ENCODE peak calls at places on chromosomes 4 and X, in ten cellular contexts. D is fibroblast of mammary gland, M is GM10248, O is B cell, N is BJ, U is lower lobe of right lung, G is Calu3, Q is right atrium auricular region, C is osteocyte, S is suprapubic skin. W is an unnamed sample.

GRCh38 chr4:90456891-90457290 is 329.7 kb downstream of the CCSER1 start:
- DNase-seq in D (no peak), M (no peak), O (no peak), N (no peak), U (no peak), G (no peak), Q (no peak), C (no peak), S (no peak), W (no peak)

GRCh38 chr4:54082168-54082567 is 17.8 kb upstream of the CHIC2 start:
- DNase-seq in D (peak; percentile 100), M (no peak), O (no peak), N (peak; percentile 96), U (no peak), G (peak; percentile 65), Q (no peak), C (peak; percentile 92), S (no peak), W (peak; percentile 97)

GRCh38 chrX:39519213-39519544 is 578.6 kb downstream of the BCOR start:
- DNase-seq in D (peak; percentile 25), M (no peak), O (no peak), N (no peak), U (no peak), G (no peak), Q (no peak), C (no peak), S (no peak), W (no peak)

GRCh38 chr4:57156242-57156990 is 46.2 kb upstream of the IGFBP7 start:
- DNase-seq in D (no peak), M (no peak), O (no peak), N (no peak), U (no peak), G (no peak), Q (no peak), C (no peak), S (no peak), W (no peak)

GRCh38 chrX:20378291-20378920 is 111.7 kb upstream of the RPS6KA3 start:
- DNase-seq in D (peak; percentile 27), M (peak; percentile 7), O (no peak), N (no peak), U (no peak), G (peak; percentile 52), Q (no peak), C (no peak), S (no peak), W (no peak)

GRCh38 chr4:145791988-145792387 is 112.0 kb downstream of the C4orf51 start:
- DNase-seq in D (no peak), M (no peak), O (no peak), N (no peak), U (no peak), G (no peak), Q (no peak), C (no peak), S (no peak), W (no peak)

GRCh38 chr4:168765726-168766125 is 244.3 kb downstream of the CBR4 start:
- DNase-seq in D (peak; percentile 83), M (no peak), O (no peak), N (no peak), U (no peak), G (peak; percentile 27), Q (peak; percentile 76), C (no peak), S (peak; percentile 71), W (peak; percentile 56)

GRCh38 chrX:46903458-46904242 is 8.6 kb upstream of the JADE3 start:
- DNase-seq in D (peak; percentile 65), M (peak; percentile 64), O (peak; percentile 76), N (no peak), U (peak; percentile 82), G (peak; percentile 84), Q (peak; percentile 70), C (peak; percentile 91), S (peak; percentile 76), W (peak; percentile 16)

GRCh38 chr4:111595456-111595855 is 549.8 kb upstream of the FAM241A start:
- DNase-seq in D (no peak), M (no peak), O (no peak), N (no peak), U (no peak), G (no peak), Q (no peak), C (no peak), S (no peak), W (no peak)

GRCh38 chr4:81724925-81725329 is 253.2 kb upstream of the RASGEF1B start:
- DNase-seq in D (peak; percentile 2), M (peak; percentile 19), O (peak; percentile 35), N (no peak), U (peak; percentile 73), G (peak; percentile 38), Q (peak; percentile 84), C (no peak), S (peak; percentile 81), W (no peak)

GRCh38 chr4:108324450-108324849 is 155.7 kb upstream of the LEF1 start:
- DNase-seq in D (no peak), M (no peak), O (no peak), N (no peak), U (no peak), G (no peak), Q (no peak), C (no peak), S (no peak), W (no peak)

GRCh38 chr4:165512464-165512863 is 133.7 kb downstream of the CPE start:
- DNase-seq in D (no peak), M (no peak), O (no peak), N (no peak), U (no peak), G (no peak), Q (no peak), C (no peak), S (no peak), W (no peak)

GRCh38 chr4:19944806-19945205 is 306.9 kb upstream of the SLIT2 start:
- DNase-seq in D (no peak), M (no peak), O (no peak), N (no peak), U (no peak), G (no peak), Q (no peak), C (no peak), S (no peak), W (no peak)

GRCh38 chrX:115968436-115969252 is 201.9 kb upstream of the AGTR2 start:
- DNase-seq in D (peak; percentile 56), M (peak; percentile 29), O (no peak), N (no peak), U (peak; percentile 62), G (peak; percentile 63), Q (peak; percentile 66), C (no peak), S (no peak), W (no peak)

DNA sequence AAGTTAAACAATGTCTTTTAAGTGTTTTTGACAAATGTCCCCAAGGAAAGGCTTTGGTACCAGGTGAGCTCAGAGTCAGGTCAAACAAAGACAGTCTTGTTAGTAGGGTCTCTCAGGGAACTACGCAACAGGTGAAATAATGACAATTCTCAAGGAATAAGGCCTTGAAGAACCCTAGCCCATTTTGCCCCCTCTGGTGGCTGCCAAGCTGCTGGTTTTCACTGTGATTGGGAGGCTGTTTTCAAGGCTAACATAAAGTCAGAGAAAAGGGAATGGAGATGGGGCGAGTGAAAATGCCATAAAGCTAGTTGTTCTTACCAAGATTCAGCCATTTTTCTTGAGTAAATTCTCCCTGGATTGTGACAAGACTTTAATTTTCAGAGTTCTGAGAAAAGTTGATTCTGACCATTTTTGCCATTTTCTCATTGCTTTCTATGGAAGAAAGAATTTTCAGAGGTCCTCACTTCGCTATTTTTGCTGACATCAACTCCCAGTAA is 58.7 kb downstream of the RWDD4 start:
- DNase-seq in D (no peak), M (no peak), O (peak; percentile 2), N (no peak), U (no peak), G (no peak), Q (no peak), C (no peak), S (no peak), W (no peak)
- TF ChIP-seq CTCF in D (peak; percentile 44), M (no peak), O (no peak), N (peak; percentile 52), U (peak; percentile 27), G (no peak), Q (no peak), C (peak; percentile 39), S (no peak), W (peak; percentile 44)

DNA sequence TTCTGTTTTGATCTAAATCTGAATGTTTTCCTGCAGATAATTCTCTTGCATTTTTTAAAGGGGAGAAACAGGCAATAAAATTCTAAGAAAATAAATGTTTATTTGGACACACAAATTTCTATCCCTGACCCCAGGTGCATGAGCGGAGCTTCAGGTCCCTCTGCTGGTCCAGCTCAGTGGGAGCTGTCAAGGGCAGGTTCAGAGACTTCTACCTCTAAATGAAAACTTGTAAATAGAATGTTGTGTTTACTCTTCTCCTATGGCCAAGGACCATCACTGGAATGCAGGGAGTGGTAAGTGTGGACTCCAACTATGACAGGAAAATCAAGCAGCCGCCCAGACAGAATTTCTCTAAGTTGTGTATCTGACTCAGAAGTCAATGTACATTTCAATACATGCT is 148.6 kb upstream of the TTC29 start:
- DNase-seq in D (no peak), M (no peak), O (no peak), N (no peak), U (no peak), G (peak; percentile 2), Q (no peak), C (no peak), S (no peak), W (no peak)
- TF ChIP-seq CTCF in D (no peak), M (peak; percentile 11), O (no peak), N (no peak), U (no peak), G (no peak), Q (peak; percentile 45), C (peak; percentile 19), S (no peak), W (peak; percentile 17)

GRCh38 chr4:6427439-6428090 is 44.8 kb downstream of the PPP2R2C start:
- DNase-seq in D (no peak), M (no peak), O (no peak), N (no peak), U (no peak), G (no peak), Q (no peak), C (no peak), S (no peak), W (no peak)
- TF ChIP-seq CTCF in D (no peak), M (no peak), O (no peak), N (no peak), U (no peak), G (no peak), Q (no peak), C (no peak), S (no peak), W (no peak)

GRCh38 chr4:38670061-38670894 is 6.3 kb downstream of the KLF3 start:
- DNase-seq in D (no peak), M (no peak), O (no peak), N (no peak), U (no peak), G (no peak), Q (no peak), C (no peak), S (no peak), W (no peak)
- TF ChIP-seq CTCF in D (no peak), M (no peak), O (no peak), N (no peak), U (no peak), G (no peak), Q (no peak), C (no peak), S (no peak), W (no peak)

GRCh38 chr4:3945511-3946290 is 179.5 kb downstream of the ADRA2C start:
- DNase-seq in D (no peak), M (no peak), O (no peak), N (no peak), U (no peak), G (no peak), Q (no peak), C (no peak), S (no peak), W (no peak)
- TF ChIP-seq CTCF in D (no peak), M (no peak), O (no peak), N (no peak), U (no peak), G (no peak), Q (no peak), C (no peak), S (no peak), W (no peak)